ENCODE peak calls at places on chromosomes 7 and 10, in seven cellular contexts. Y, A, P, H, T, R and S are unnamed samples.

GRCh38 chr10:23525406-23525805 is 86.5 kb downstream of the OTUD1 start:
- DNase-seq in A (peak; percentile 18), Y (peak; percentile 55), P (no peak), T (no peak), R (peak; percentile 28), H (no peak), S (peak; percentile 66)

GRCh38 chr7:27899601-27900000 is 159.6 kb downstream of the TAX1BP1 start:
- DNase-seq in H (no peak), Y (no peak), A (no peak), R (no peak), P (no peak), T (no peak), S (no peak)

GRCh38 chr10:75358835-75359421 is 42.6 kb downstream of the ZNF503 start:
- DNase-seq in P (peak; percentile 99), T (no peak), A (no peak), Y (no peak), R (no peak), H (no peak), S (peak; percentile 64)

GRCh38 chr7:130221341-130221740 is 13.7 kb downstream of the SSMEM1 start:
- DNase-seq in A (no peak), P (no peak), H (no peak), Y (no peak), R (no peak), T (no peak), S (no peak)

GRCh38 chr7:116877443-116878217 is 15.2 kb downstream of the CAPZA2 start:
- DNase-seq in H (no peak), P (no peak), Y (no peak), R (no peak), A (no peak), T (no peak), S (no peak)

GRCh38 chr10:103822795-103823194 is 32.6 kb downstream of the SH3PXD2A start:
- DNase-seq in T (no peak), H (no peak), Y (no peak), P (no peak), A (no peak), R (no peak), S (no peak)

GRCh38 chr7:100829150-100829716 is 1.9 kb upstream of the EPHB4 start:
- DNase-seq in H (no peak), P (no peak), Y (peak; percentile 26), R (no peak), A (peak; percentile 79), T (no peak), S (no peak)

GRCh38 chr10:91511549-91512330 is 101.6 kb downstream of the HECTD2 start:
- DNase-seq in H (no peak), Y (no peak), R (no peak), P (no peak), T (no peak), A (no peak), S (no peak)

GRCh38 chr10:69928339-69928738 is 124.3 kb upstream of the MACROH2A2 start:
- DNase-seq in A (no peak), R (no peak), T (no peak), H (no peak), P (no peak), Y (no peak), S (no peak)

GRCh38 chr7:26307226-26307625 is 15.6 kb downstream of the SNX10 start:
- DNase-seq in Y (no peak), R (no peak), P (peak; percentile 65), H (no peak), T (no peak), A (peak; percentile 13), S (no peak)

GRCh38 chr10:83978681-83979383 is 160.5 kb upstream of the GHITM start:
- DNase-seq in P (no peak), A (no peak), T (no peak), R (no peak), H (no peak), Y (no peak), S (no peak)

GRCh38 chr7:32178731-32179366 is 108.6 kb upstream of the PDE1C start:
- DNase-seq in T (no peak), A (no peak), R (no peak), H (no peak), P (no peak), Y (no peak), S (no peak)

GRCh38 chr7:24660541-24660940 is 87.3 kb downstream of the PALS2 start:
- DNase-seq in Y (no peak), H (no peak), A (no peak), R (no peak), T (no peak), P (no peak), S (no peak)

GRCh38 chr7:134865001-134865845 is 85.8 kb downstream of the CALD1 start:
- DNase-seq in H (no peak), A (no peak), Y (no peak), R (no peak), T (no peak), P (no peak), S (no peak)

GRCh38 chr10:5518143-5518542 is 6.6 kb upstream of the CALML3 start:
- DNase-seq in H (no peak), A (no peak), P (no peak), R (no peak), Y (no peak), T (peak; percentile 44), S (peak; percentile 22)

GRCh38 chr10:87064651-87065050 is 30.0 kb downstream of the GLUD1 start:
- DNase-seq in R (no peak), Y (peak; percentile 46), P (no peak), H (no peak), T (no peak), A (no peak), S (no peak)

GRCh38 chr7:43328785-43329380 is 216.4 kb downstream of the HECW1 start:
- DNase-seq in R (no peak), P (no peak), Y (peak; percentile 68), A (no peak), T (no peak), H (no peak), S (peak; percentile 47)

GRCh38 chr7:24724451-24725190 is 32.6 kb downstream of the GSDME start:
- DNase-seq in A (no peak), T (no peak), Y (no peak), R (no peak), P (no peak), H (no peak), S (no peak)

GRCh38 chr7:139105037-139105382 is 4.5 kb downstream of the ZC3HAV1 start:
- DNase-seq in T (no peak), P (no peak), R (no peak), A (no peak), H (no peak), Y (no peak), S (no peak)

GRCh38 chr7:44177570-44178131 is 11.6 kb downstream of the GCK start:
- DNase-seq in A (no peak), P (peak; percentile 79), R (peak; percentile 46), Y (no peak), T (no peak), H (no peak), S (no peak)

GRCh38 chr10:104941662-104942061 is 300.6 kb downstream of the SORCS3 start:
- DNase-seq in H (no peak), A (no peak), P (no peak), Y (no peak), R (no peak), T (no peak), S (no peak)

GRCh38 chr7:5595545-5596045 is 172.0 kb upstream of the TNRC18 start:
- DNase-seq in Y (no peak), A (no peak), P (peak; percentile 52), R (no peak), T (no peak), H (no peak), S (peak; percentile 54)

GRCh38 chr7:37853468-37853867 is 5.1 kb downstream of the NME8 start:
- DNase-seq in R (no peak), P (peak; percentile 40), Y (peak; percentile 12), A (no peak), T (no peak), H (no peak), S (no peak)

GRCh38 chr7:56483153-56483552 is 366.9 kb upstream of the NUPR2 start:
- DNase-seq in H (no peak), A (no peak), T (no peak), Y (no peak), P (no peak), R (no peak), S (no peak)
- H3K9me3 ChIP-seq in H (no peaks in the 10 kb centered on the region), A (no peaks in the 10 kb centered on the region), T (peaks cover 20% of the 10 kb centered on the region), Y (no peaks in the 10 kb centered on the region), P (peaks cover 5% of the 10 kb centered on the region), R (no peaks in the 10 kb centered on the region), S (no peaks in the 10 kb centered on the region)

DNA sequence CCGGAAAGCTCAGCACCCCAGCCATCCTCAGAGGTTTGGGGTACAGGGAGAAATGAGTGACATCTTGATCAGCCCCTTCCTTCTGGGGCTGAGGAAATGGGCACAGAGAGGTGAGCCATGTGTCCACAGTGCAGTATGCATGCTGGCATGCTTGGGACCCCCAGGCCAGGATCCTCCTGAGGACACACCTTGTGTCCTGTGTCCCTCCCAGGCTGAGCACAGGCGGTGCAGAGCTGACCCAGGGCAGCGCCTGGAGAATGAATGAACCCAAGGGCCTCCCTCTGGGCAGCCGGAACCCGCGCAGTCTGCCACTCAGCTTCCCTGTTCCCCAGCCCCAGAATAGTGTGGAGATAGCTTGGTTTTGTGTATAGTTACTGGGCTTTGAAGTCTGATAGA is 118.8 kb downstream of the ZMIZ1 start:
- DNase-seq in H (no peak), A (no peak), Y (no peak), P (no peak), T (no peak), R (no peak), S (no peak)
- H3K4me1 ChIP-seq in H (peaks cover 60% of the 10 kb centered on the region), A (peaks cover 92% of the 10 kb centered on the region), Y (peaks cover 63% of the 10 kb centered on the region), P (peaks cover 60% of the 10 kb centered on the region), T (no peaks in the 10 kb centered on the region), R (peaks cover 98% of the 10 kb centered on the region), S (peaks cover 57% of the 10 kb centered on the region)

GRCh38 chr7:158283016-158283974 is 304.3 kb downstream of the PTPRN2 start:
- DNase-seq in P (no peak), R (no peak), Y (no peak), T (no peak), H (no peak), A (no peak), S (no peak)

GRCh38 chr7:158286210-158286609 is 301.4 kb downstream of the PTPRN2 start:
- DNase-seq in A (no peak), T (no peak), H (no peak), P (no peak), R (no peak), Y (no peak), S (no peak)

GRCh38 chr7:158284121-158284520 is 303.5 kb downstream of the PTPRN2 start:
- DNase-seq in H (no peak), T (no peak), Y (no peak), R (no peak), P (no peak), A (no peak), S (no peak)

GRCh38 chr7:158285383-158285770 is 302.2 kb downstream of the PTPRN2 start:
- DNase-seq in A (no peak), T (peak; percentile 62), P (no peak), Y (no peak), R (no peak), H (no peak), S (no peak)

GRCh38 chr7:158284617-158285382 is 302.8 kb downstream of the PTPRN2 start:
- DNase-seq in P (no peak), A (no peak), Y (no peak), H (no peak), R (no peak), T (no peak), S (no peak)
- H3K9me3 ChIP-seq in P (no peaks in the 10 kb centered on the region), A (no peaks in the 10 kb centered on the region), Y (no peaks in the 10 kb centered on the region), H (no peaks in the 10 kb centered on the region), R (no peaks in the 10 kb centered on the region), T (peaks cover 7% of the 10 kb centered on the region), S (no peaks in the 10 kb centered on the region)

DNA sequence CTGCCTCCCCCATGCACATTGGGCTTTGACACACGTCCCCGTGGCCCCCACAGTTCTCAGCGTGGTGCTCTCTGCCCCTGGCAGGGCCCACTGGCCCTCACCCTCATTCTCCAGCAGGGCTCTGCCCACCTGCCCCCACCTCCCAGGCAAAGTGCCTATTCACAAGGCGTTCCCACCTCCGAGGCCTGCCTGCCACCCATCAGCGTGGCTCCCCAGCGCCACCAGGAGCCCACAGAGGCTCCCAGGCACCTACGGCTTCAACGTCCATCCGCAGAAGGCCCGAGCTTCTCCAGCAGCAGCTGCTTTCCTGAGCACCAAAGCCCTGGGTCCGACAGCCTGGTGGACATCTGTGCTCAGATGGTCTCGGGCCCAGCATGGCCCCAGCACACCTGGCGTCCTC is 211.8 kb upstream of the PPP2R2D start:
- DNase-seq in A (no peak), H (no peak), Y (no peak), R (no peak), T (peak; percentile 33), P (no peak), S (no peak)
- H3K4me1 ChIP-seq in A (no peaks in the 10 kb centered on the region), H (no peaks in the 10 kb centered on the region), Y (no peaks in the 10 kb centered on the region), R (peaks cover 3% of the 10 kb centered on the region), T (no peaks in the 10 kb centered on the region), P (no peaks in the 10 kb centered on the region), S (no peaks in the 10 kb centered on the region)